ENCODE peak calls at places on chromosomes 13 and 19, in six cellular contexts. A is CD8-positive, alpha-beta T cell; N is mucosa of descending colon; T is HCT116; L is hepatocyte; M is lower leg skin. B is an unnamed sample.

GRCh38 chr19:29942404-29943261 is 594 bp downstream of the URI1 start:
- DNase-seq in A (peak), N (peak), T (no peak), L (peak), M (peak), B (no peak)

GRCh38 chr13:33874871-33875270 is 56.9 kb downstream of the RFC3 start:
- DNase-seq in A (no peak), N (no peak), T (no peak), L (no peak), M (no peak), B (no peak)

GRCh38 chr13:52599037-52599852 is 43.0 kb upstream of the HNRNPA1L2 start:
- DNase-seq in A (no peak), N (no peak), T (no peak), L (no peak), M (no peak), B (no peak)

GRCh38 chr19:28435551-28436261 is 777.2 kb downstream of the UQCRFS1 start:
- DNase-seq in A (no peak), N (no peak), T (no peak), L (no peak), M (no peak), B (no peak)

GRCh38 chr13:28531195-28531955 is 36.4 kb upstream of the FLT1 start:
- DNase-seq in A (no peak), N (peak), T (no peak), L (peak), M (peak), B (no peak)

GRCh38 chr19:19021115-19021514 is 12.2 kb downstream of the SUGP2 start:
- DNase-seq in A (no peak), N (no peak), T (no peak), L (peak), M (no peak), B (no peak)

GRCh38 chr19:3207466-3208242 is 16.8 kb upstream of the CELF5 start:
- DNase-seq in A (no peak), N (no peak), T (no peak), L (no peak), M (no peak), B (no peak)

GRCh38 chr13:94327318-94327717 is 152.2 kb downstream of the DCT start:
- DNase-seq in A (peak), N (no peak), T (no peak), L (no peak), M (no peak), B (no peak)

GRCh38 chr13:98187862-98188261 is 10.8 kb upstream of the RNF113B start:
- DNase-seq in A (no peak), N (no peak), T (no peak), L (no peak), M (no peak), B (no peak)

GRCh38 chr13:22744688-22745452 is 435.9 kb upstream of the SGCG start:
- DNase-seq in A (no peak), N (no peak), T (peak), L (no peak), M (no peak), B (no peak)

GRCh38 chr19:35042056-35042730 is 672 bp downstream of the HPN start:
- DNase-seq in A (no peak), N (no peak), T (no peak), L (peak), M (no peak), B (no peak)

GRCh38 chr13:90968510-90968909 is 379.0 kb upstream of the MIR17HG start:
- DNase-seq in A (no peak), N (no peak), T (peak), L (peak), M (no peak), B (no peak)

GRCh38 chr13:37627428-37627827 is 28.9 kb upstream of the POSTN start:
- DNase-seq in A (no peak), N (no peak), T (no peak), L (no peak), M (no peak), B (no peak)

GRCh38 chr13:30341815-30342570 is 34.6 kb upstream of the KATNAL1 start:
- DNase-seq in A (no peak), N (peak), T (peak), L (peak), M (peak), B (peak)

GRCh38 chr13:94236876-94237275 is 242.6 kb downstream of the DCT start:
- DNase-seq in A (no peak), N (no peak), T (no peak), L (no peak), M (no peak), B (no peak)

GRCh38 chr19:28028881-28029280 is 1184.1 kb downstream of the UQCRFS1 start:
- DNase-seq in A (no peak), N (no peak), T (no peak), L (no peak), M (no peak), B (no peak)

GRCh38 chr13:110127986-110128511 is 178.9 kb downstream of the COL4A1 start:
- DNase-seq in A (no peak), N (no peak), T (no peak), L (no peak), M (no peak), B (no peak)

GRCh38 chr19:48750351-48750750 is 2.1 kb downstream of the FUT1 start:
- DNase-seq in A (no peak), N (no peak), T (no peak), L (no peak), M (no peak), B (no peak)

GRCh38 chr19:42249149-42249750 is 5.7 kb downstream of the ERF start:
- DNase-seq in A (no peak), N (no peak), T (no peak), L (no peak), M (no peak), B (no peak)

GRCh38 chr19:42249769-42250168 is 5.2 kb downstream of the ERF start:
- DNase-seq in A (no peak), N (no peak), T (no peak), L (no peak), M (no peak), B (no peak)

GRCh38 chr19:42247631-42248199 is 5.3 kb upstream of the GSK3A start:
- DNase-seq in A (no peak), N (no peak), T (no peak), L (no peak), M (no peak), B (no peak)

GRCh38 chr19:42246869-42247630 is 4.6 kb upstream of the GSK3A start:
- DNase-seq in A (no peak), N (no peak), T (no peak), L (no peak), M (no peak), B (no peak)

GRCh38 chr19:42248270-42249148 is 6.1 kb upstream of the GSK3A start:
- DNase-seq in A (no peak), N (no peak), T (no peak), L (no peak), M (no peak), B (no peak)
- H3K4me3 ChIP-seq in A (no peak), N (no peak), T (no peak), L (no peak), M (no peak), B (no peak)

DNA sequence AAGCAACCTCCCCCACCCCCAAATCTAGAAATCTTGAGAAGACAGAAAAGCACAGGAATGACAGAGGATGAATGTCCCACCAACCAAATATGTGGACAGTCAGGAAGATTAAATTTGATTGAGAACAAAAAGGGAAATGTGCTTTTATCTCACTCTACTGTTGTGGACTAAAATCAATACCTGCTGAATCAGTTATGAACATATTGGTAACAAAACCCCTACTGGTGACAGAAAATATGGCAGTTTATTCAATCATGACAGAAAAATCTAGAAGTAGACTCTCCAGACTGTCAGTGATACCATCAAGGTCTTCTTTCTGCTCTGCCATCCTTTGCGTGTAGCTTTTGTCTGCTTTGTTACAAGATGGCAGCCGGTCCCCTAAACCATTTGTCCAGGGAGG is 35.2 kb downstream of the FAM216B start:
- DNase-seq in A (no peak), N (no peak), T (no peak), L (no peak), M (no peak), B (no peak)
- TF ChIP-seq CTCF in A (peak), N (no peak), T (peak), L (peak), M (no peak), B (no peak)

GRCh38 chr13:47454986-47455385 is 546.1 kb downstream of the SUCLA2 start:
- DNase-seq in A (no peak), N (no peak), T (no peak), L (no peak), M (no peak), B (no peak)

GRCh38 chr13:47455581-47455980 is 545.5 kb downstream of the SUCLA2 start:
- DNase-seq in A (no peak), N (no peak), T (no peak), L (no peak), M (no peak), B (no peak)

GRCh38 chr13:47463002-47463401 is 538.1 kb downstream of the SUCLA2 start:
- DNase-seq in A (no peak), N (no peak), T (no peak), L (no peak), M (no peak), B (no peak)

GRCh38 chr13:47459512-47459911 is 541.6 kb downstream of the SUCLA2 start:
- DNase-seq in A (no peak), N (no peak), T (no peak), L (peak), M (no peak), B (no peak)

GRCh38 chr13:47457631-47458030 is 543.4 kb downstream of the SUCLA2 start:
- DNase-seq in A (no peak), N (no peak), T (no peak), L (no peak), M (no peak), B (no peak)
- H3K4me3 ChIP-seq in A (no peak), N (no peak), T (no peak), L (no peak), M (no peak), B (no peak)

GRCh38 chr13:38866649-38867048 is 124.0 kb downstream of the STOML3 start:
- DNase-seq in A (no peak), N (peak), T (no peak), L (no peak), M (no peak), B (no peak)
- TF ChIP-seq CTCF in A (no peak), N (no peak), T (no peak), L (peak), M (no peak), B (no peak)